ENCODE peak calls at places on chromosome 9, in five cellular contexts. D is left colon, O is A549, F is SIG-M5, W is cardiac muscle cell. Y is an unnamed sample.

GRCh38 chr9:104903609-104904008 is 24.3 kb downstream of the ABCA1 start:
- DNase-seq in D (no peak), O (no peak), F (no peak), W (peak), Y (no peak)

GRCh38 chr9:97990259-97990658 is 7.1 kb downstream of the ANP32B start:
- DNase-seq in D (no peak), O (peak), F (no peak), W (peak), Y (no peak)

GRCh38 chr9:101711330-101711941 is 27.0 kb downstream of the GRIN3A start:
- DNase-seq in D (peak), O (peak), F (no peak), W (no peak), Y (no peak)

GRCh38 chr9:136438548-136438908 is 1.1 kb downstream of the INPP5E start:
- DNase-seq in D (no peak), O (no peak), F (no peak), W (peak), Y (no peak)

GRCh38 chr9:1659036-1659701 is 356.0 kb upstream of the SMARCA2 start:
- DNase-seq in D (no peak), O (no peak), F (no peak), W (no peak), Y (no peak)

GRCh38 chr9:23590601-23591000 is 235.4 kb downstream of the ELAVL2 start:
- DNase-seq in D (no peak), O (no peak), F (no peak), W (no peak), Y (no peak)

GRCh38 chr9:132622144-132622543 is 39.7 kb downstream of the BARHL1 start:
- DNase-seq in D (peak), O (no peak), F (no peak), W (peak), Y (no peak)

GRCh38 chr9:126154869-126155268 is 171.8 kb upstream of the MVB12B start:
- DNase-seq in D (no peak), O (no peak), F (no peak), W (no peak), Y (no peak)

Y was measured in HL-60.